ENCODE peak calls at places on chromosomes 1 and 21, in eight cellular contexts. Y is left ventricle myocardium inferior, D is AG10803, J is adrenal gland, Z is heart right ventricle, C is IMR-90, K is lower leg skin, I is retinal pigment epithelial cell. A is an unnamed sample.

GRCh38 chr1:159562680-159563079 is 24.9 kb upstream of the APCS start:
- DNase-seq in K (no peak), C (no peak), D (no peak), J (no peak), Y (no peak), Z (no peak), I (no peak), A (no peak)

GRCh38 chr1:212179394-212180076 is 105.7 kb upstream of the PPP2R5A start:
- DNase-seq in Y (no peak), C (peak), I (peak), J (no peak), Z (no peak), K (no peak), D (peak), A (peak)

GRCh38 chr1:31230378-31230777 is 9.3 kb downstream of the NKAIN1 start:
- DNase-seq in Z (no peak), C (no peak), I (no peak), K (no peak), J (no peak), D (no peak), Y (no peak), A (no peak)

GRCh38 chr1:240402318-240402717 is 209.6 kb downstream of the GREM2 start:
- DNase-seq in J (no peak), D (peak), I (no peak), Y (no peak), C (no peak), K (no peak), Z (no peak), A (no peak)

GRCh38 chr1:224340711-224341384 is 10.9 kb upstream of the NVL start:
- DNase-seq in D (peak), I (no peak), K (peak), J (no peak), Y (peak), C (no peak), Z (no peak), A (peak)

GRCh38 chr21:43311303-43311817 is 115.6 kb downstream of the SIK1 start:
- DNase-seq in K (no peak), I (no peak), J (no peak), D (no peak), Y (no peak), Z (no peak), C (no peak), A (no peak)

GRCh38 chr1:44060830-44061267 is 29.6 kb upstream of the SLC6A9 start:
- DNase-seq in Y (no peak), Z (no peak), K (no peak), C (no peak), J (no peak), D (no peak), I (no peak), A (peak)

GRCh38 chr1:119673171-119673940 is 25.3 kb upstream of the ZNF697 start:
- DNase-seq in D (peak), J (no peak), I (peak), C (peak), Y (no peak), Z (no peak), K (no peak), A (peak)

GRCh38 chr1:176073524-176074157 is 133.4 kb downstream of the COP1 start:
- DNase-seq in Z (peak), K (no peak), D (peak), C (peak), J (peak), Y (no peak), I (no peak), A (peak)

GRCh38 chr1:219401723-219402431 is 211.0 kb downstream of the ZC3H11B start:
- DNase-seq in Y (no peak), C (no peak), K (no peak), I (no peak), Z (no peak), J (no peak), D (no peak), A (no peak)

GRCh38 chr1:43276673-43277072 is 6.9 kb downstream of the TMEM125 start:
- DNase-seq in C (no peak), K (peak), D (no peak), J (no peak), Z (no peak), I (no peak), Y (no peak), A (no peak)

GRCh38 chr1:58724483-58724882 is 24.6 kb upstream of the MYSM1 start:
- DNase-seq in I (no peak), C (no peak), D (no peak), Z (no peak), Y (no peak), K (no peak), J (no peak), A (no peak)

GRCh38 chr1:75733661-75734060 is 9.2 kb downstream of the ACADM start:
- DNase-seq in Z (no peak), D (no peak), C (no peak), J (no peak), I (no peak), Y (no peak), K (no peak), A (peak)
- TF ChIP-seq CTCF in Z (no peak), D (no peak), C (no peak), J (no peak), I (no peak), Y (no peak), K (no peak), A (no peak)

DNA sequence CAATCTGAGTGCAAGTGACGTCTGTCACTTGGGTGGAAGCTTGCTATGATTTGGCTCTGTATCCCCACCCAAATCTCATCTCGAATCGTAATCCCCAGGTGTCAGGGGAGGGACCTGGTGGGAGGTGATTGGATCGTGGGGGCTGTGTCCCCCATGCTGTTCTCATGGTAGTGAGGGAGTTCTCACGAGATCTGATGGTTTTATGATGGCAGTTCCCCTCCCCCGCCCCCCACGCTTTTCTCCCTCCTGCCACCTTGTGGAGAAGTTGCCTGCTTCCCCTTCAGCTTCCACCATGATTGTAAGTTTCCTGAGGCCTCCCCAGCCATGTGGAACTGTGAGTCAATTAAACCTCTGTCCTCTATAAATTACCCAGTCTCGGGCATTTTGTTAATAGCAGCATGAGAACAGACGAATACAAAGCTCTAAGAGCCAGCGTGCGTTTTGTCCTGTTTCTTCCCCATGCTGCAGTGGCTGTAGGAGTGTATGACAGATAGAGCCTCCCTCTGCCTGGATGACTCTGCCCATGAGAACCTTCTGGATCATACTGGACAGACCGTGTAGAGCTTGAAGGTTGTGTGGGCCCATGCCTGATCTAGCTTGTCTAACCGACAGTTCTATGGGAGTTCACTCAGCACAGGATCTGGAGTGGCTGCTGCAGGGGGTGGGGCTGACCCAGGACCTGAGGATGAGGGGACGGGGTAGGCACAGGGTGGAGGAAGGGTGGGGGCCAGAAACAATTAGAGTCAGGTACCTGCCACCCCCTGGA is 139.7 kb upstream of the ERRFI1 start:
- DNase-seq in Z (no peak), Y (no peak), C (no peak), I (no peak), K (no peak), J (no peak), D (no peak), A (no peak)
- TF ChIP-seq CTCF in Z (peak), Y (no peak), C (peak), I (peak), K (no peak), J (peak), D (no peak), A (peak)

DNA sequence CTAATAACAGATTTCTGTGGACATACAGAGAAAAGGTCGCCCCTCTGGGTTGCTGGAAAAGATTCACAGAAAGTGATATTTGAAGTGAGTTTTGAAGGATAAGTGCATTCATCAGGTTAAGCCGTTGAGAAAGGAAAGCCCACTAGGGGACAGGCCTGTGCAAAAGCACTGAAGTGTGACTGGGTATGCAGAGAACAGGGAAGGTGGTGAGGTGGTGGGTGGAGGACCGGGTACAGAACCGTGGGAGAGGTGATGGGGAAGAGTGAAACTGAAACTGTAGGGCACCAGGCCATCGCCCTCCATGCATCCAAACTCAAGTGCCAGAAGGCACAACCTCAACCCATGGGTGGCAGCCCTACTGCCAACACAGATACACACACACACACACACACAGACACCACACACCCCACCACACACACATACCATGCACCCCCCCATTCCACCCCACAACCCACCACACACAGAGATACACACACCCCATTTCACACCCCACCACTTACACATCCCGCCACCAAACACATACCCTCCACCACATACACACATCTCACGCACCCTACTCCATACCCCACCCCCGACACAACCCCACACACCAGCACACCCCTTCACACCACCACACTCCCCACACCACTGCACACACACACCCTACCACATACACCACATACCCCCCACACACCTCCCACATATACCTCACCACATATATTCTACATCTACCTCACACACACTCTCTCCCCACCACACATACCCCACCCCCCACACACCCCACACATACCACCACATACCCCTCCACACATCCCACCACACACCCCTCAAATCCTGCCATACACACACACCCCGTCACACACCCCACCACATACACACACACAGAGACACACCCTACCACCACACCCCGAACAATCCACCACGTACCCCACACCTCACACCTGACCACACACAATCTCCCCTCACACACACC is 59.0 kb downstream of the TSEN15 start:
- DNase-seq in Z (no peak), I (no peak), J (no peak), Y (no peak), D (no peak), C (no peak), K (no peak), A (no peak)
- TF ChIP-seq CTCF in Z (no peak), I (no peak), J (no peak), Y (no peak), D (no peak), C (no peak), K (no peak), A (no peak)

GRCh38 chr1:67304023-67304422 is 3.6 kb upstream of the IL12RB2 start:
- DNase-seq in D (no peak), I (no peak), Y (no peak), Z (no peak), K (no peak), J (no peak), C (no peak), A (no peak)

GRCh38 chr1:67299296-67299695 is 8.4 kb upstream of the IL12RB2 start:
- DNase-seq in K (no peak), I (no peak), Z (no peak), C (no peak), D (no peak), Y (no peak), J (no peak), A (no peak)

GRCh38 chr1:67294836-67295622 is 12.6 kb upstream of the IL12RB2 start:
- DNase-seq in J (no peak), C (no peak), K (no peak), D (no peak), I (no peak), Z (no peak), Y (no peak), A (no peak)

GRCh38 chr1:67300561-67300960 is 7.1 kb upstream of the IL12RB2 start:
- DNase-seq in Y (no peak), K (no peak), I (peak), C (no peak), Z (no peak), J (no peak), D (peak), A (no peak)

DNA sequence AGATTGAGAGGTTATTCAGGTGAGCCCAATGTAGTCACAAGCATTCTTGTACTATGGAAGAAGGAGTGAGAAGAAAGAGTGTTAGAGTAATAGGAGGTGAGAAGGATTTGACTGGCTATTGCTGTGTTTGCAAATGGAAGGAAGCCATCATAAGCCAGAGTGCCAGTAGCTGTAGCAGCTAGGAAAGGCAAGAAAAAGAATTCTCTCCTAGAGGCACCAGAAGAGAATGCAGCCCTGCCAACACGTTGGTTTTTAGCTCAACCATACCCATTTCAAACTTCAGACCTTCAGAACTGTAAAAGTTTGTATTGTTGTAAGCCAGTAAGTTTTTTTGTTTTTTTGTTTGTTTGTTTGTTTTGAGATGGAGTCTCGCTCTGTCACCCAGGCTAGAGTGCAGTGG is 8.9 kb upstream of the IL12RB2 start:
- DNase-seq in K (no peak), Y (no peak), Z (no peak), J (no peak), D (no peak), I (no peak), C (no peak), A (no peak)
- TF ChIP-seq CTCF in K (no peak), Y (no peak), Z (no peak), J (no peak), D (no peak), I (peak), C (no peak), A (no peak)

A was measured in PC-9.